ENCODE peak calls at places on chromosomes 4 and X, in ten cellular contexts. L, N, T, I, K, D, F, A, R and S are unnamed samples.

GRCh38 chrX:106707771-106708454 is 18.6 kb upstream of the RNF128 start:
- DNase-seq in A (peak; percentile 69), D (no peak), L (peak; percentile 95), T (no peak), F (no peak), N (no peak), R (no peak), K (peak; percentile 80), I (peak; percentile 55), S (peak; percentile 0)

GRCh38 chr4:66590488-66591215 is 920.4 kb upstream of the EPHA5 start:
- DNase-seq in D (no peak), R (no peak), K (no peak), T (no peak), F (no peak), N (no peak), L (no peak), A (no peak), I (no peak), S (no peak)

GRCh38 chrX:107429090-107429489 is 20.4 kb upstream of the FRMPD3 start:
- DNase-seq in N (no peak), R (peak; percentile 35), K (no peak), I (peak; percentile 61), F (no peak), D (peak; percentile 85), A (peak; percentile 0), L (peak; percentile 35), T (peak; percentile 6), S (peak; percentile 15)

GRCh38 chr4:185201983-185202962 is 1.5 kb downstream of the CFAP97 start:
- DNase-seq in F (no peak), D (no peak), L (peak; percentile 57), N (no peak), K (no peak), A (peak; percentile 83), R (no peak), T (peak; percentile 15), I (no peak), S (peak; percentile 66)

GRCh38 chr4:108519208-108519833 is 101.1 kb upstream of the RPL34 start:
- DNase-seq in D (no peak), N (no peak), R (no peak), K (no peak), F (no peak), I (no peak), A (no peak), T (no peak), L (no peak), S (no peak)

GRCh38 chr4:96103086-96103485 is 263.2 kb downstream of the PDHA2 start:
- DNase-seq in D (no peak), R (no peak), N (no peak), I (no peak), T (no peak), K (no peak), F (no peak), A (no peak), L (no peak), S (no peak)

GRCh38 chrX:14660970-14661369 is 131.6 kb downstream of the GLRA2 start:
- DNase-seq in L (no peak), F (no peak), K (no peak), R (no peak), I (no peak), N (no peak), A (no peak), T (no peak), D (no peak), S (no peak)

GRCh38 chr4:86544313-86544966 is 49.7 kb upstream of the PTPN13 start:
- DNase-seq in N (no peak), T (no peak), R (no peak), F (no peak), L (no peak), D (no peak), I (no peak), A (no peak), K (no peak), S (no peak)

GRCh38 chr4:185359767-185360446 is 35.8 kb downstream of the LRP2BP start:
- DNase-seq in N (no peak), F (no peak), K (no peak), D (no peak), R (no peak), L (no peak), A (peak; percentile 64), I (no peak), T (no peak), S (no peak)

GRCh38 chrX:9310596-9310995 is 154.3 kb upstream of the TBL1X start:
- DNase-seq in N (no peak), T (no peak), L (peak; percentile 57), A (peak; percentile 73), D (no peak), I (peak; percentile 6), F (no peak), K (no peak), R (no peak), S (no peak)

GRCh38 chr4:27176400-27176799 is 315.8 kb downstream of the STIM2 start:
- DNase-seq in L (peak; percentile 57), F (no peak), N (no peak), D (peak; percentile 77), R (peak; percentile 22), T (no peak), A (peak; percentile 3), I (peak; percentile 14), K (no peak), S (no peak)

GRCh38 chr4:183468210-183469095 is 24.0 kb downstream of the CDKN2AIP start:
- DNase-seq in F (no peak), K (peak; percentile 24), L (peak; percentile 62), D (no peak), N (no peak), T (no peak), I (peak; percentile 46), A (peak; percentile 25), R (no peak), S (no peak)

GRCh38 chr4:97142893-97143292 is 1000.4 kb downstream of the STPG2 start:
- DNase-seq in A (no peak), I (no peak), L (no peak), N (no peak), D (no peak), F (no peak), R (no peak), K (no peak), T (no peak), S (no peak)